ENCODE peak calls at places on chromosomes 3 and 15, in ten cellular contexts. C is amniotic stem cell; M is naive thymus-derived CD8-positive, alpha-beta T cell; F is midbrain; P is stimulated activated naive CD8-positive, alpha-beta T cell treated with anti-CD3 and anti-CD28 coated beads, Interleukin-15, amount 100 ng/mL, for 72 hours; B is pancreas; Y is GM19239; W is nephron progenitor cell; D is bronchial epithelial cell; O is iPS-NIHi11. S is an unnamed sample.

GRCh38 chr3:52721742-52722033 is 15.8 kb downstream of the SPCS1 start:
- DNase-seq in C (no peak), O (no peak), P (no peak), Y (no peak), D (peak; percentile 56), B (no peak), W (no peak), M (no peak), F (no peak), S (peak; percentile 44)

GRCh38 chr3:159796744-159797143 is 191.9 kb upstream of the IL12A start:
- DNase-seq in C (no peak), W (no peak), O (no peak), P (no peak), Y (no peak), F (no peak), D (peak; percentile 72), M (no peak), B (no peak), S (peak; percentile 59)

GRCh38 chr15:41832875-41833274 is 5.0 kb downstream of the JMJD7 start:
- DNase-seq in O (peak; percentile 45), D (peak; percentile 98), W (no peak), M (no peak), F (no peak), P (no peak), Y (no peak), C (no peak), B (no peak), S (peak; percentile 99)

GRCh38 chr15:80599359-80599758 is 95.8 kb upstream of the ABHD17C start:
- DNase-seq in Y (no peak), P (no peak), B (no peak), W (no peak), D (peak; percentile 95), O (no peak), F (no peak), C (no peak), M (no peak), S (peak; percentile 83)

GRCh38 chr15:38853608-38854007 is 289.0 kb upstream of the RASGRP1 start:
- DNase-seq in P (no peak), D (peak; percentile 32), M (peak; percentile 65), C (no peak), W (peak; percentile 36), Y (peak; percentile 4), O (peak; percentile 63), F (no peak), B (no peak), S (peak; percentile 47)

GRCh38 chr3:60803156-60803555 is 448.1 kb downstream of the FHIT start:
- DNase-seq in C (no peak), D (no peak), M (no peak), B (no peak), O (no peak), F (no peak), Y (no peak), P (no peak), W (no peak), S (no peak)

GRCh38 chr3:71585891-71586809 is 2.6 kb upstream of the FOXP1 start:
- DNase-seq in W (no peak), O (no peak), M (peak; percentile 64), Y (no peak), D (peak; percentile 46), F (peak; percentile 55), P (peak; percentile 25), B (no peak), C (no peak), S (peak; percentile 61)

GRCh38 chr15:51401872-51402517 is 60.5 kb downstream of the GLDN start:
- DNase-seq in W (peak; percentile 62), D (peak; percentile 25), B (peak; percentile 36), M (no peak), O (peak; percentile 80), C (no peak), Y (peak; percentile 28), P (no peak), F (peak; percentile 8), S (peak; percentile 47)

GRCh38 chr3:17935217-17935616 is 192.8 kb upstream of the TBC1D5 start:
- DNase-seq in P (no peak), B (no peak), M (no peak), D (peak; percentile 28), Y (no peak), F (no peak), C (no peak), W (no peak), O (no peak), S (peak; percentile 40)

GRCh38 chr3:152056481-152056880 is 183.0 kb downstream of the SUCNR1 start:
- DNase-seq in Y (no peak), C (no peak), P (no peak), W (no peak), M (no peak), D (no peak), O (no peak), B (no peak), F (no peak), S (no peak)

GRCh38 chr15:39579487-39580116 is 1.3 kb upstream of the THBS1 start:
- DNase-seq in P (no peak), C (no peak), M (no peak), O (peak; percentile 79), D (peak; percentile 91), F (no peak), W (peak; percentile 63), B (peak; percentile 74), Y (no peak), S (peak; percentile 85)

GRCh38 chr3:171797265-171797679 is 13.0 kb downstream of the PLD1 start:
- DNase-seq in F (no peak), B (no peak), W (no peak), C (no peak), P (no peak), O (no peak), M (no peak), D (peak; percentile 65), Y (no peak), S (peak; percentile 87)

GRCh38 chr3:173397161-173398110 is at the start of gene NLGN1:
- DNase-seq in F (peak; percentile 82), M (no peak), O (peak; percentile 69), P (no peak), B (peak; percentile 76), C (peak; percentile 72), W (peak; percentile 80), Y (no peak), D (peak; percentile 15), S (peak; percentile 42)

S was measured in epithelial cell of esophagus.